ENCODE peak calls at places on chromosomes 6 and 20, in four cellular contexts. U, B, G and Q are unnamed samples.

GRCh38 chr6:111709615-111710398 is 104.1 kb upstream of the TRAF3IP2 start:
- DNase-seq in U (peak; percentile 46), B (peak; percentile 85), G (peak; percentile 69), Q (peak; percentile 66)

GRCh38 chr20:2800590-2801458 is at the start of gene CPXM1:
- DNase-seq in U (no peak), B (peak; percentile 45), G (peak; percentile 62), Q (peak; percentile 85)

GRCh38 chr6:126176266-126176665 is 163.6 kb upstream of the CENPW start:
- DNase-seq in U (no peak), B (no peak), G (no peak), Q (peak; percentile 11)

GRCh38 chr6:131729550-131729949 is 18.7 kb upstream of the CTAGE9 start:
- DNase-seq in U (no peak), B (no peak), G (no peak), Q (no peak)

GRCh38 chr6:149855040-149855654 is 9.0 kb downstream of the LRP11 start:
- DNase-seq in U (no peak), B (no peak), G (no peak), Q (no peak)

GRCh38 chr6:150690681-150691080 is 91.0 kb downstream of the PLEKHG1 start:
- DNase-seq in U (no peak), B (no peak), G (no peak), Q (no peak)

GRCh38 chr20:47524385-47524784 is 22.7 kb downstream of the NCOA3 start:
- DNase-seq in U (no peak), B (no peak), G (no peak), Q (no peak)

GRCh38 chr20:57990396-57990987 is 238.0 kb downstream of the ANKRD60 start:
- DNase-seq in U (no peak), B (no peak), G (no peak), Q (no peak)